ENCODE peak calls at places on chromosomes 6 and 20, in ten cellular contexts. One of them, this sample, is unnamed.

GRCh38 chr20:33279261-33279910 is 3.6 kb upstream of the BPIFB1 start:
- DNase-seq in mesothelial cell of epicardium: no peak
- DNase-seq in GM12864: no peak
- DNase-seq in stimulated activated CD4-positive, alpha-beta T cell treated with anti-CD3 and anti-CD28 coated beads, TNF-alpha, amount 100 ng/mL, for 1 hour: no peak
- DNase-seq in H1: no peak
- DNase-seq in activated CD4-positive, alpha-beta T cell treated with anti-CD3 and anti-CD28 coated beads, Interleukin-2, amount 10 ng/mL, durations not matched to agents 7 days and 5 days: no peak
- DNase-seq in activated naive CD4-positive, alpha-beta T cell treated with anti-CD3 and anti-CD28 coated beads for 36 hours: no peak
- DNase-seq in fibroblast of the conjunctiva: no peak
- DNase-seq in Caki2: peak; percentile 73
- DNase-seq in adrenal gland: no peak
- DNase-seq in this sample: no peak

GRCh38 chr20:53146201-53146891 is 174.2 kb downstream of the TSHZ2 start:
- DNase-seq in fibroblast of the conjunctiva: no peak
- DNase-seq in stimulated activated CD4-positive, alpha-beta T cell treated with anti-CD3 and anti-CD28 coated beads, TNF-alpha, amount 100 ng/mL, for 1 hour: no peak
- DNase-seq in Caki2: peak; percentile 47
- DNase-seq in adrenal gland: no peak
- DNase-seq in activated naive CD4-positive, alpha-beta T cell treated with anti-CD3 and anti-CD28 coated beads for 36 hours: peak; percentile 73
- DNase-seq in GM12864: no peak
- DNase-seq in activated CD4-positive, alpha-beta T cell treated with anti-CD3 and anti-CD28 coated beads, Interleukin-2, amount 10 ng/mL, durations not matched to agents 7 days and 5 days: no peak
- DNase-seq in mesothelial cell of epicardium: no peak
- DNase-seq in H1: no peak
- DNase-seq in this sample: no peak

GRCh38 chr20:33234050-33234449 is 1.7 kb upstream of the BPIFA1 start:
- DNase-seq in GM12864: no peak
- DNase-seq in activated naive CD4-positive, alpha-beta T cell treated with anti-CD3 and anti-CD28 coated beads for 36 hours: no peak
- DNase-seq in activated CD4-positive, alpha-beta T cell treated with anti-CD3 and anti-CD28 coated beads, Interleukin-2, amount 10 ng/mL, durations not matched to agents 7 days and 5 days: no peak
- DNase-seq in Caki2: no peak
- DNase-seq in stimulated activated CD4-positive, alpha-beta T cell treated with anti-CD3 and anti-CD28 coated beads, TNF-alpha, amount 100 ng/mL, for 1 hour: no peak
- DNase-seq in H1: no peak
- DNase-seq in adrenal gland: no peak
- DNase-seq in mesothelial cell of epicardium: no peak
- DNase-seq in fibroblast of the conjunctiva: no peak
- DNase-seq in this sample: no peak

GRCh38 chr6:151847064-151847463 is 39.6 kb downstream of the ESR1 start:
- DNase-seq in stimulated activated CD4-positive, alpha-beta T cell treated with anti-CD3 and anti-CD28 coated beads, TNF-alpha, amount 100 ng/mL, for 1 hour: no peak
- DNase-seq in GM12864: no peak
- DNase-seq in mesothelial cell of epicardium: no peak
- DNase-seq in H1: no peak
- DNase-seq in adrenal gland: no peak
- DNase-seq in activated naive CD4-positive, alpha-beta T cell treated with anti-CD3 and anti-CD28 coated beads for 36 hours: peak; percentile 33
- DNase-seq in Caki2: peak; percentile 17
- DNase-seq in activated CD4-positive, alpha-beta T cell treated with anti-CD3 and anti-CD28 coated beads, Interleukin-2, amount 10 ng/mL, durations not matched to agents 7 days and 5 days: peak; percentile 15
- DNase-seq in fibroblast of the conjunctiva: no peak
- DNase-seq in this sample: no peak

GRCh38 chr6:67630146-67630545 is 1004.9 kb upstream of the ADGRB3 start:
- DNase-seq in fibroblast of the conjunctiva: peak; percentile 92
- DNase-seq in adrenal gland: no peak
- DNase-seq in activated CD4-positive, alpha-beta T cell treated with anti-CD3 and anti-CD28 coated beads, Interleukin-2, amount 10 ng/mL, durations not matched to agents 7 days and 5 days: no peak
- DNase-seq in mesothelial cell of epicardium: no peak
- DNase-seq in GM12864: no peak
- DNase-seq in H1: no peak
- DNase-seq in activated naive CD4-positive, alpha-beta T cell treated with anti-CD3 and anti-CD28 coated beads for 36 hours: no peak
- DNase-seq in Caki2: peak; percentile 65
- DNase-seq in stimulated activated CD4-positive, alpha-beta T cell treated with anti-CD3 and anti-CD28 coated beads, TNF-alpha, amount 100 ng/mL, for 1 hour: no peak
- DNase-seq in this sample: no peak

GRCh38 chr6:135163440-135163738 is 17.7 kb upstream of the MYB start:
- DNase-seq in H1: no peak
- DNase-seq in adrenal gland: no peak
- DNase-seq in activated naive CD4-positive, alpha-beta T cell treated with anti-CD3 and anti-CD28 coated beads for 36 hours: peak; percentile 89
- DNase-seq in stimulated activated CD4-positive, alpha-beta T cell treated with anti-CD3 and anti-CD28 coated beads, TNF-alpha, amount 100 ng/mL, for 1 hour: no peak
- DNase-seq in Caki2: no peak
- DNase-seq in GM12864: no peak
- DNase-seq in activated CD4-positive, alpha-beta T cell treated with anti-CD3 and anti-CD28 coated beads, Interleukin-2, amount 10 ng/mL, durations not matched to agents 7 days and 5 days: peak; percentile 63
- DNase-seq in fibroblast of the conjunctiva: no peak
- DNase-seq in mesothelial cell of epicardium: no peak
- DNase-seq in this sample: no peak

GRCh38 chr6:35492664-35493284 is 4.1 kb downstream of the TEAD3 start:
- DNase-seq in stimulated activated CD4-positive, alpha-beta T cell treated with anti-CD3 and anti-CD28 coated beads, TNF-alpha, amount 100 ng/mL, for 1 hour: no peak
- DNase-seq in fibroblast of the conjunctiva: no peak
- DNase-seq in Caki2: no peak
- DNase-seq in H1: no peak
- DNase-seq in activated naive CD4-positive, alpha-beta T cell treated with anti-CD3 and anti-CD28 coated beads for 36 hours: no peak
- DNase-seq in mesothelial cell of epicardium: no peak
- DNase-seq in GM12864: no peak
- DNase-seq in activated CD4-positive, alpha-beta T cell treated with anti-CD3 and anti-CD28 coated beads, Interleukin-2, amount 10 ng/mL, durations not matched to agents 7 days and 5 days: no peak
- DNase-seq in adrenal gland: no peak
- DNase-seq in this sample: no peak

GRCh38 chr6:11356404-11357155 is 124.1 kb upstream of the NEDD9 start:
- DNase-seq in Caki2: no peak
- DNase-seq in fibroblast of the conjunctiva: no peak
- DNase-seq in activated CD4-positive, alpha-beta T cell treated with anti-CD3 and anti-CD28 coated beads, Interleukin-2, amount 10 ng/mL, durations not matched to agents 7 days and 5 days: no peak
- DNase-seq in activated naive CD4-positive, alpha-beta T cell treated with anti-CD3 and anti-CD28 coated beads for 36 hours: no peak
- DNase-seq in stimulated activated CD4-positive, alpha-beta T cell treated with anti-CD3 and anti-CD28 coated beads, TNF-alpha, amount 100 ng/mL, for 1 hour: no peak
- DNase-seq in H1: no peak
- DNase-seq in adrenal gland: peak; percentile 50
- DNase-seq in GM12864: no peak
- DNase-seq in mesothelial cell of epicardium: no peak
- DNase-seq in this sample: no peak

GRCh38 chr6:123661105-123661891 is 24.5 kb upstream of the TRDN start:
- DNase-seq in activated naive CD4-positive, alpha-beta T cell treated with anti-CD3 and anti-CD28 coated beads for 36 hours: no peak
- DNase-seq in GM12864: no peak
- DNase-seq in fibroblast of the conjunctiva: no peak
- DNase-seq in Caki2: no peak
- DNase-seq in H1: no peak
- DNase-seq in stimulated activated CD4-positive, alpha-beta T cell treated with anti-CD3 and anti-CD28 coated beads, TNF-alpha, amount 100 ng/mL, for 1 hour: no peak
- DNase-seq in activated CD4-positive, alpha-beta T cell treated with anti-CD3 and anti-CD28 coated beads, Interleukin-2, amount 10 ng/mL, durations not matched to agents 7 days and 5 days: no peak
- DNase-seq in mesothelial cell of epicardium: no peak
- DNase-seq in adrenal gland: no peak
- DNase-seq in this sample: no peak

GRCh38 chr6:36594816-36595167 is 630 bp downstream of the SRSF3 start:
- DNase-seq in stimulated activated CD4-positive, alpha-beta T cell treated with anti-CD3 and anti-CD28 coated beads, TNF-alpha, amount 100 ng/mL, for 1 hour: no peak
- DNase-seq in mesothelial cell of epicardium: no peak
- DNase-seq in activated CD4-positive, alpha-beta T cell treated with anti-CD3 and anti-CD28 coated beads, Interleukin-2, amount 10 ng/mL, durations not matched to agents 7 days and 5 days: no peak
- DNase-seq in Caki2: no peak
- DNase-seq in activated naive CD4-positive, alpha-beta T cell treated with anti-CD3 and anti-CD28 coated beads for 36 hours: no peak
- DNase-seq in fibroblast of the conjunctiva: no peak
- DNase-seq in GM12864: no peak
- DNase-seq in H1: no peak
- DNase-seq in adrenal gland: no peak
- DNase-seq in this sample: no peak

GRCh38 chr6:5762561-5762968 is 244.2 kb downstream of the NRN1 start:
- DNase-seq in Caki2: no peak
- DNase-seq in H1: no peak
- DNase-seq in activated naive CD4-positive, alpha-beta T cell treated with anti-CD3 and anti-CD28 coated beads for 36 hours: no peak
- DNase-seq in adrenal gland: no peak
- DNase-seq in mesothelial cell of epicardium: no peak
- DNase-seq in fibroblast of the conjunctiva: no peak
- DNase-seq in activated CD4-positive, alpha-beta T cell treated with anti-CD3 and anti-CD28 coated beads, Interleukin-2, amount 10 ng/mL, durations not matched to agents 7 days and 5 days: no peak
- DNase-seq in GM12864: no peak
- DNase-seq in stimulated activated CD4-positive, alpha-beta T cell treated with anti-CD3 and anti-CD28 coated beads, TNF-alpha, amount 100 ng/mL, for 1 hour: no peak
- DNase-seq in this sample: peak; percentile 66

GRCh38 chr6:126385536-126385935 is 45.6 kb downstream of the CENPW start:
- DNase-seq in Caki2: no peak
- DNase-seq in stimulated activated CD4-positive, alpha-beta T cell treated with anti-CD3 and anti-CD28 coated beads, TNF-alpha, amount 100 ng/mL, for 1 hour: no peak
- DNase-seq in fibroblast of the conjunctiva: no peak
- DNase-seq in activated naive CD4-positive, alpha-beta T cell treated with anti-CD3 and anti-CD28 coated beads for 36 hours: no peak
- DNase-seq in activated CD4-positive, alpha-beta T cell treated with anti-CD3 and anti-CD28 coated beads, Interleukin-2, amount 10 ng/mL, durations not matched to agents 7 days and 5 days: no peak
- DNase-seq in mesothelial cell of epicardium: no peak
- DNase-seq in GM12864: no peak
- DNase-seq in adrenal gland: no peak
- DNase-seq in H1: no peak
- DNase-seq in this sample: no peak

GRCh38 chr6:145865175-145865574 is 50.6 kb upstream of the FBXO30 start:
- DNase-seq in stimulated activated CD4-positive, alpha-beta T cell treated with anti-CD3 and anti-CD28 coated beads, TNF-alpha, amount 100 ng/mL, for 1 hour: no peak
- DNase-seq in Caki2: no peak
- DNase-seq in activated CD4-positive, alpha-beta T cell treated with anti-CD3 and anti-CD28 coated beads, Interleukin-2, amount 10 ng/mL, durations not matched to agents 7 days and 5 days: no peak
- DNase-seq in mesothelial cell of epicardium: no peak
- DNase-seq in H1: no peak
- DNase-seq in GM12864: no peak
- DNase-seq in adrenal gland: no peak
- DNase-seq in fibroblast of the conjunctiva: no peak
- DNase-seq in activated naive CD4-positive, alpha-beta T cell treated with anti-CD3 and anti-CD28 coated beads for 36 hours: no peak
- DNase-seq in this sample: no peak

GRCh38 chr20:825710-826421 is 7.6 kb upstream of the FAM110A start:
- DNase-seq in mesothelial cell of epicardium: no peak
- DNase-seq in activated CD4-positive, alpha-beta T cell treated with anti-CD3 and anti-CD28 coated beads, Interleukin-2, amount 10 ng/mL, durations not matched to agents 7 days and 5 days: no peak
- DNase-seq in fibroblast of the conjunctiva: no peak
- DNase-seq in stimulated activated CD4-positive, alpha-beta T cell treated with anti-CD3 and anti-CD28 coated beads, TNF-alpha, amount 100 ng/mL, for 1 hour: no peak
- DNase-seq in Caki2: no peak
- DNase-seq in activated naive CD4-positive, alpha-beta T cell treated with anti-CD3 and anti-CD28 coated beads for 36 hours: no peak
- DNase-seq in H1: no peak
- DNase-seq in GM12864: no peak
- DNase-seq in adrenal gland: no peak
- DNase-seq in this sample: no peak

GRCh38 chr6:90459225-90459758 is 127.6 kb downstream of the MAP3K7 start:
- DNase-seq in GM12864: no peak
- DNase-seq in adrenal gland: no peak
- DNase-seq in stimulated activated CD4-positive, alpha-beta T cell treated with anti-CD3 and anti-CD28 coated beads, TNF-alpha, amount 100 ng/mL, for 1 hour: no peak
- DNase-seq in Caki2: no peak
- DNase-seq in fibroblast of the conjunctiva: no peak
- DNase-seq in activated CD4-positive, alpha-beta T cell treated with anti-CD3 and anti-CD28 coated beads, Interleukin-2, amount 10 ng/mL, durations not matched to agents 7 days and 5 days: no peak
- DNase-seq in activated naive CD4-positive, alpha-beta T cell treated with anti-CD3 and anti-CD28 coated beads for 36 hours: no peak
- DNase-seq in mesothelial cell of epicardium: no peak
- DNase-seq in H1: no peak
- DNase-seq in this sample: no peak

GRCh38 chr20:17895641-17896246 is 72.8 kb downstream of the SNX5 start:
- DNase-seq in activated naive CD4-positive, alpha-beta T cell treated with anti-CD3 and anti-CD28 coated beads for 36 hours: peak; percentile 86
- DNase-seq in stimulated activated CD4-positive, alpha-beta T cell treated with anti-CD3 and anti-CD28 coated beads, TNF-alpha, amount 100 ng/mL, for 1 hour: no peak
- DNase-seq in activated CD4-positive, alpha-beta T cell treated with anti-CD3 and anti-CD28 coated beads, Interleukin-2, amount 10 ng/mL, durations not matched to agents 7 days and 5 days: peak; percentile 23
- DNase-seq in Caki2: no peak
- DNase-seq in mesothelial cell of epicardium: no peak
- DNase-seq in fibroblast of the conjunctiva: no peak
- DNase-seq in adrenal gland: peak; percentile 61
- DNase-seq in GM12864: no peak
- DNase-seq in H1: no peak
- DNase-seq in this sample: peak; percentile 81

GRCh38 chr6:150992682-150993081 is 127.2 kb downstream of the MTHFD1L start:
- DNase-seq in activated naive CD4-positive, alpha-beta T cell treated with anti-CD3 and anti-CD28 coated beads for 36 hours: no peak
- DNase-seq in activated CD4-positive, alpha-beta T cell treated with anti-CD3 and anti-CD28 coated beads, Interleukin-2, amount 10 ng/mL, durations not matched to agents 7 days and 5 days: no peak
- DNase-seq in GM12864: no peak
- DNase-seq in Caki2: no peak
- DNase-seq in adrenal gland: no peak
- DNase-seq in fibroblast of the conjunctiva: no peak
- DNase-seq in H1: no peak
- DNase-seq in mesothelial cell of epicardium: no peak
- DNase-seq in stimulated activated CD4-positive, alpha-beta T cell treated with anti-CD3 and anti-CD28 coated beads, TNF-alpha, amount 100 ng/mL, for 1 hour: no peak
- DNase-seq in this sample: no peak

GRCh38 chr20:19498756-19499155 is 259.3 kb upstream of the RIN2 start:
- DNase-seq in adrenal gland: no peak
- DNase-seq in stimulated activated CD4-positive, alpha-beta T cell treated with anti-CD3 and anti-CD28 coated beads, TNF-alpha, amount 100 ng/mL, for 1 hour: no peak
- DNase-seq in Caki2: no peak
- DNase-seq in activated CD4-positive, alpha-beta T cell treated with anti-CD3 and anti-CD28 coated beads, Interleukin-2, amount 10 ng/mL, durations not matched to agents 7 days and 5 days: no peak
- DNase-seq in activated naive CD4-positive, alpha-beta T cell treated with anti-CD3 and anti-CD28 coated beads for 36 hours: no peak
- DNase-seq in H1: no peak
- DNase-seq in fibroblast of the conjunctiva: no peak
- DNase-seq in mesothelial cell of epicardium: no peak
- DNase-seq in GM12864: no peak
- DNase-seq in this sample: no peak

GRCh38 chr20:21513881-21514540 is at the start of gene NKX2-2:
- DNase-seq in H1: no peak
- DNase-seq in activated naive CD4-positive, alpha-beta T cell treated with anti-CD3 and anti-CD28 coated beads for 36 hours: no peak
- DNase-seq in stimulated activated CD4-positive, alpha-beta T cell treated with anti-CD3 and anti-CD28 coated beads, TNF-alpha, amount 100 ng/mL, for 1 hour: no peak
- DNase-seq in GM12864: no peak
- DNase-seq in activated CD4-positive, alpha-beta T cell treated with anti-CD3 and anti-CD28 coated beads, Interleukin-2, amount 10 ng/mL, durations not matched to agents 7 days and 5 days: no peak
- DNase-seq in fibroblast of the conjunctiva: no peak
- DNase-seq in mesothelial cell of epicardium: no peak
- DNase-seq in adrenal gland: no peak
- DNase-seq in Caki2: peak; percentile 28
- DNase-seq in this sample: no peak

GRCh38 chr20:57350086-57350710 is 857 bp upstream of the RAE1 start:
- DNase-seq in H1: no peak
- DNase-seq in GM12864: no peak
- DNase-seq in adrenal gland: no peak
- DNase-seq in Caki2: no peak
- DNase-seq in activated CD4-positive, alpha-beta T cell treated with anti-CD3 and anti-CD28 coated beads, Interleukin-2, amount 10 ng/mL, durations not matched to agents 7 days and 5 days: no peak
- DNase-seq in activated naive CD4-positive, alpha-beta T cell treated with anti-CD3 and anti-CD28 coated beads for 36 hours: no peak
- DNase-seq in stimulated activated CD4-positive, alpha-beta T cell treated with anti-CD3 and anti-CD28 coated beads, TNF-alpha, amount 100 ng/mL, for 1 hour: no peak
- DNase-seq in fibroblast of the conjunctiva: no peak
- DNase-seq in mesothelial cell of epicardium: no peak
- DNase-seq in this sample: no peak

GRCh38 chr6:13001951-13002350 is 285.4 kb downstream of the PHACTR1 start:
- DNase-seq in adrenal gland: no peak
- DNase-seq in fibroblast of the conjunctiva: no peak
- DNase-seq in stimulated activated CD4-positive, alpha-beta T cell treated with anti-CD3 and anti-CD28 coated beads, TNF-alpha, amount 100 ng/mL, for 1 hour: no peak
- DNase-seq in activated CD4-positive, alpha-beta T cell treated with anti-CD3 and anti-CD28 coated beads, Interleukin-2, amount 10 ng/mL, durations not matched to agents 7 days and 5 days: no peak
- DNase-seq in H1: no peak
- DNase-seq in GM12864: no peak
- DNase-seq in activated naive CD4-positive, alpha-beta T cell treated with anti-CD3 and anti-CD28 coated beads for 36 hours: no peak
- DNase-seq in mesothelial cell of epicardium: no peak
- DNase-seq in Caki2: no peak
- DNase-seq in this sample: no peak

GRCh38 chr6:43952746-43953145 is 174.5 kb downstream of the MRPL14 start:
- DNase-seq in fibroblast of the conjunctiva: no peak
- DNase-seq in mesothelial cell of epicardium: no peak
- DNase-seq in H1: no peak
- DNase-seq in adrenal gland: peak; percentile 34
- DNase-seq in activated naive CD4-positive, alpha-beta T cell treated with anti-CD3 and anti-CD28 coated beads for 36 hours: peak; percentile 14
- DNase-seq in Caki2: no peak
- DNase-seq in GM12864: no peak
- DNase-seq in stimulated activated CD4-positive, alpha-beta T cell treated with anti-CD3 and anti-CD28 coated beads, TNF-alpha, amount 100 ng/mL, for 1 hour: no peak
- DNase-seq in activated CD4-positive, alpha-beta T cell treated with anti-CD3 and anti-CD28 coated beads, Interleukin-2, amount 10 ng/mL, durations not matched to agents 7 days and 5 days: no peak
- DNase-seq in this sample: no peak

GRCh38 chr20:3203315-3204123 is 963 bp downstream of the DDRGK1 start:
- DNase-seq in fibroblast of the conjunctiva: no peak
- DNase-seq in GM12864: no peak
- DNase-seq in mesothelial cell of epicardium: no peak
- DNase-seq in Caki2: no peak
- DNase-seq in activated CD4-positive, alpha-beta T cell treated with anti-CD3 and anti-CD28 coated beads, Interleukin-2, amount 10 ng/mL, durations not matched to agents 7 days and 5 days: peak; percentile 44
- DNase-seq in stimulated activated CD4-positive, alpha-beta T cell treated with anti-CD3 and anti-CD28 coated beads, TNF-alpha, amount 100 ng/mL, for 1 hour: no peak
- DNase-seq in adrenal gland: peak; percentile 43
- DNase-seq in activated naive CD4-positive, alpha-beta T cell treated with anti-CD3 and anti-CD28 coated beads for 36 hours: peak; percentile 42
- DNase-seq in H1: no peak
- DNase-seq in this sample: no peak

GRCh38 chr6:43996614-43997341 is 130.5 kb downstream of the MRPL14 start:
- DNase-seq in fibroblast of the conjunctiva: no peak
- DNase-seq in GM12864: no peak
- DNase-seq in mesothelial cell of epicardium: no peak
- DNase-seq in adrenal gland: no peak
- DNase-seq in activated CD4-positive, alpha-beta T cell treated with anti-CD3 and anti-CD28 coated beads, Interleukin-2, amount 10 ng/mL, durations not matched to agents 7 days and 5 days: no peak
- DNase-seq in stimulated activated CD4-positive, alpha-beta T cell treated with anti-CD3 and anti-CD28 coated beads, TNF-alpha, amount 100 ng/mL, for 1 hour: no peak
- DNase-seq in H1: no peak
- DNase-seq in Caki2: no peak
- DNase-seq in activated naive CD4-positive, alpha-beta T cell treated with anti-CD3 and anti-CD28 coated beads for 36 hours: no peak
- DNase-seq in this sample: no peak

GRCh38 chr20:3318226-3318884 is 79.4 kb upstream of the SLC4A11 start:
- DNase-seq in stimulated activated CD4-positive, alpha-beta T cell treated with anti-CD3 and anti-CD28 coated beads, TNF-alpha, amount 100 ng/mL, for 1 hour: no peak
- DNase-seq in H1: no peak
- DNase-seq in Caki2: no peak
- DNase-seq in mesothelial cell of epicardium: no peak
- DNase-seq in activated CD4-positive, alpha-beta T cell treated with anti-CD3 and anti-CD28 coated beads, Interleukin-2, amount 10 ng/mL, durations not matched to agents 7 days and 5 days: no peak
- DNase-seq in fibroblast of the conjunctiva: no peak
- DNase-seq in GM12864: no peak
- DNase-seq in adrenal gland: no peak
- DNase-seq in activated naive CD4-positive, alpha-beta T cell treated with anti-CD3 and anti-CD28 coated beads for 36 hours: no peak
- DNase-seq in this sample: no peak

GRCh38 chr20:62350629-62351422 is 16.3 kb downstream of the LAMA5 start:
- DNase-seq in mesothelial cell of epicardium: no peak
- DNase-seq in H1: no peak
- DNase-seq in Caki2: no peak
- DNase-seq in GM12864: no peak
- DNase-seq in fibroblast of the conjunctiva: no peak
- DNase-seq in adrenal gland: no peak
- DNase-seq in stimulated activated CD4-positive, alpha-beta T cell treated with anti-CD3 and anti-CD28 coated beads, TNF-alpha, amount 100 ng/mL, for 1 hour: no peak
- DNase-seq in activated naive CD4-positive, alpha-beta T cell treated with anti-CD3 and anti-CD28 coated beads for 36 hours: no peak
- DNase-seq in activated CD4-positive, alpha-beta T cell treated with anti-CD3 and anti-CD28 coated beads, Interleukin-2, amount 10 ng/mL, durations not matched to agents 7 days and 5 days: no peak
- DNase-seq in this sample: no peak

GRCh38 chr20:25294459-25295385 is 46.8 kb downstream of the PYGB start:
- DNase-seq in Caki2: peak; percentile 49
- DNase-seq in H1: peak; percentile 47
- DNase-seq in adrenal gland: peak; percentile 48
- DNase-seq in mesothelial cell of epicardium: no peak
- DNase-seq in GM12864: no peak
- DNase-seq in activated naive CD4-positive, alpha-beta T cell treated with anti-CD3 and anti-CD28 coated beads for 36 hours: peak; percentile 70
- DNase-seq in activated CD4-positive, alpha-beta T cell treated with anti-CD3 and anti-CD28 coated beads, Interleukin-2, amount 10 ng/mL, durations not matched to agents 7 days and 5 days: peak; percentile 60
- DNase-seq in fibroblast of the conjunctiva: no peak
- DNase-seq in stimulated activated CD4-positive, alpha-beta T cell treated with anti-CD3 and anti-CD28 coated beads, TNF-alpha, amount 100 ng/mL, for 1 hour: no peak
- DNase-seq in this sample: peak; percentile 47

GRCh38 chr6:130975325-130975724 is 87.7 kb downstream of the EPB41L2 start:
- DNase-seq in mesothelial cell of epicardium: no peak
- DNase-seq in H1: no peak
- DNase-seq in stimulated activated CD4-positive, alpha-beta T cell treated with anti-CD3 and anti-CD28 coated beads, TNF-alpha, amount 100 ng/mL, for 1 hour: no peak
- DNase-seq in GM12864: no peak
- DNase-seq in Caki2: no peak
- DNase-seq in activated naive CD4-positive, alpha-beta T cell treated with anti-CD3 and anti-CD28 coated beads for 36 hours: no peak
- DNase-seq in fibroblast of the conjunctiva: no peak
- DNase-seq in activated CD4-positive, alpha-beta T cell treated with anti-CD3 and anti-CD28 coated beads, Interleukin-2, amount 10 ng/mL, durations not matched to agents 7 days and 5 days: no peak
- DNase-seq in adrenal gland: no peak
- DNase-seq in this sample: no peak

This sample was measured in uterus.